ENCODE peak calls at places on chromosomes 1 and 21, in five cellular contexts. M is central memory CD8-positive, alpha-beta T cell; K is NCI-H1092 treated with DMSO at 0.1 percent for 48 hours; U is EH; O is GM13976. X is an unnamed sample.

GRCh38 chr1:9720785-9721605 is 69.5 kb downstream of the PIK3CD start:
- DNase-seq in M (no peak), U (no peak), O (no peak), K (no peak), X (no peak)

GRCh38 chr21:46116846-46117585 is 19.1 kb downstream of the COL6A2 start:
- DNase-seq in U (peak), M (no peak), K (no peak), O (no peak), X (no peak)

GRCh38 chr21:24693779-24694178 is 913.5 kb downstream of the MRPL39 start:
- DNase-seq in M (no peak), K (no peak), U (no peak), O (no peak), X (no peak)

GRCh38 chr1:119326251-119326650 is 42.3 kb upstream of the HAO2 start:
- DNase-seq in U (no peak), M (no peak), O (no peak), K (no peak), X (no peak)

GRCh38 chr1:6465461-6466005 is 440 bp downstream of the TNFRSF25 start:
- DNase-seq in K (no peak), O (no peak), M (no peak), U (no peak), X (no peak)

GRCh38 chr1:182249201-182249676 is 142.4 kb downstream of the GLUL start:
- DNase-seq in O (peak), U (no peak), K (no peak), M (no peak), X (peak)

GRCh38 chr21:46624050-46624449 is 11.4 kb upstream of the PRMT2 start:
- DNase-seq in O (no peak), K (no peak), M (no peak), U (no peak), X (no peak)

GRCh38 chr1:82604524-82604923 is 803.8 kb downstream of the ADGRL2 start:
- DNase-seq in O (no peak), K (no peak), M (no peak), U (no peak), X (no peak)

GRCh38 chr1:34970220-34970735 is 14.9 kb downstream of the TMEM35B start:
- DNase-seq in K (no peak), U (peak), M (no peak), O (no peak), X (no peak)

GRCh38 chr21:15795533-15795932 is 65.8 kb downstream of the USP25 start:
- DNase-seq in O (no peak), M (no peak), K (no peak), U (no peak), X (no peak)

GRCh38 chr1:164982545-164982944 is 374.0 kb downstream of the LMX1A start:
- DNase-seq in M (no peak), O (no peak), U (no peak), K (no peak), X (no peak)

GRCh38 chr21:44874497-44875331 is 1.2 kb upstream of the PTTG1IP start:
- DNase-seq in U (no peak), M (no peak), O (no peak), K (peak), X (peak)

GRCh38 chr21:46049890-46050650 is 47.8 kb upstream of the COL6A2 start:
- DNase-seq in U (no peak), O (no peak), K (no peak), M (no peak), X (no peak)

GRCh38 chr1:48471103-48471502 is 901 bp downstream of the SPATA6 start:
- DNase-seq in K (no peak), M (no peak), U (no peak), O (no peak), X (no peak)

GRCh38 chr1:40980453-40981121 is 1.1 kb downstream of the CTPS1 start:
- DNase-seq in M (peak), O (peak), K (peak), U (peak), X (peak)

GRCh38 chr1:232308616-232309015 is 321.3 kb downstream of the SIPA1L2 start:
- DNase-seq in O (no peak), U (no peak), M (no peak), K (no peak), X (no peak)

GRCh38 chr1:169142129-169142528 is 35.6 kb downstream of the ATP1B1 start:
- DNase-seq in O (no peak), M (no peak), U (no peak), K (no peak), X (no peak)

GRCh38 chr1:23385119-23385621 is 15.5 kb upstream of the ZNF436 start:
- DNase-seq in K (no peak), O (no peak), M (no peak), U (peak), X (no peak)

GRCh38 chr21:42550817-42551216 is 37.2 kb downstream of the SLC37A1 start:
- DNase-seq in K (peak), U (no peak), M (no peak), O (no peak), X (no peak)

GRCh38 chr1:186564558-186564957 is 103.6 kb upstream of the PDC start:
- DNase-seq in U (no peak), K (no peak), O (no peak), M (no peak), X (no peak)

GRCh38 chr1:33849206-33849605 is 14.7 kb upstream of the HMGB4 start:
- DNase-seq in O (no peak), M (no peak), K (no peak), U (peak), X (no peak)

GRCh38 chr21:34822957-34823356 is 154.2 kb downstream of the CLIC6 start:
- DNase-seq in O (no peak), M (no peak), U (peak), K (no peak), X (no peak)

GRCh38 chr1:150612014-150612345 is 17.4 kb downstream of the ENSA start:
- DNase-seq in O (no peak), K (no peak), M (no peak), U (no peak), X (no peak)

GRCh38 chr1:156444407-156445001 is 56.1 kb downstream of the MEF2D start:
- DNase-seq in O (peak), K (peak), M (no peak), U (no peak), X (peak)

GRCh38 chr1:153790996-153791855 is 16.0 kb downstream of the SLC27A3 start:
- DNase-seq in M (no peak), O (peak), U (peak), K (no peak), X (peak)

GRCh38 chr21:43864313-43864805 is 664 bp upstream of the AGPAT3 start:
- DNase-seq in K (peak), M (no peak), U (peak), O (peak), X (peak)

GRCh38 chr1:192170196-192170984 is 12.1 kb downstream of the RGS18 start:
- DNase-seq in O (no peak), U (no peak), M (no peak), K (no peak), X (no peak)

GRCh38 chr1:240055978-240056772 is 35.5 kb upstream of the FMN2 start:
- DNase-seq in U (no peak), M (no peak), O (no peak), K (peak), X (no peak)

GRCh38 chr1:48671578-48671977 is 105.1 kb downstream of the BEND5 start:
- DNase-seq in O (no peak), M (no peak), U (no peak), K (no peak), X (no peak)

GRCh38 chr1:6178751-6179563 is 1.2 kb downstream of the CHD5 start:
- DNase-seq in O (no peak), M (no peak), K (no peak), U (no peak), X (no peak)

GRCh38 chr1:230243583-230244377 is 176.7 kb downstream of the GALNT2 start:
- DNase-seq in O (no peak), U (peak), M (no peak), K (no peak), X (no peak)

GRCh38 chr1:206117151-206117948 is at the start of gene AVPR1B:
- DNase-seq in U (peak), K (peak), O (peak), M (no peak), X (no peak)

GRCh38 chr1:20100632-20101355 is 18.5 kb downstream of the PLA2G2D start:
- DNase-seq in K (peak), O (peak), M (no peak), U (peak), X (peak)

GRCh38 chr1:160546942-160547341 is 23.9 kb upstream of the SLAMF6 start:
- DNase-seq in O (no peak), U (no peak), M (no peak), K (no peak), X (no peak)

GRCh38 chr21:42105916-42106315 is 34.8 kb downstream of the UMODL1 start:
- DNase-seq in M (no peak), O (no peak), U (no peak), K (no peak), X (no peak)

GRCh38 chr1:178126790-178127189 is 32.9 kb downstream of the RASAL2 start:
- DNase-seq in M (no peak), K (no peak), O (no peak), U (peak), X (no peak)

GRCh38 chr1:151547119-151547899 is 7.2 kb downstream of the TUFT1 start:
- DNase-seq in U (peak), K (no peak), O (no peak), M (no peak), X (no peak)